ENCODE peak calls at places on chromosome 3, in ten cellular contexts. K is neuronal stem cell; S is IMR-90; J is SJSA1; T is Panc1; Z is CD4-positive, CD25-positive, alpha-beta regulatory T cell; D is sigmoid colon; A is colonic mucosa; P is heart left ventricle; R is GM23338. W is an unnamed sample.

GRCh38 chr3:23601020-23601822 is 204.5 kb upstream of the UBE2E1 start:
- DNase-seq in S (peak; percentile 35), Z (no peak), J (no peak), A (no peak), K (no peak), D (no peak), R (peak; percentile 16), T (no peak), P (no peak), W (no peak)

GRCh38 chr3:168322941-168323340 is 227.2 kb upstream of the GOLIM4 start:
- DNase-seq in P (no peak), K (no peak), T (no peak), S (peak; percentile 50), R (no peak), D (no peak), J (no peak), A (no peak), Z (no peak), W (no peak)

GRCh38 chr3:58200846-58201355 is 9.9 kb downstream of the DNASE1L3 start:
- DNase-seq in A (no peak), Z (no peak), K (no peak), P (no peak), J (no peak), D (no peak), S (no peak), T (no peak), R (no peak), W (no peak)

GRCh38 chr3:127682576-127682975 is 9.8 kb downstream of the ABTB1 start:
- DNase-seq in A (no peak), Z (no peak), T (no peak), D (peak; percentile 47), P (no peak), K (no peak), S (no peak), J (no peak), R (peak; percentile 63), W (peak; percentile 40)

GRCh38 chr3:187783098-187783497 is 37.8 kb upstream of the BCL6 start:
- DNase-seq in K (no peak), P (peak; percentile 41), D (peak; percentile 81), T (no peak), R (no peak), S (peak; percentile 97), J (peak; percentile 29), A (no peak), Z (no peak), W (no peak)

GRCh38 chr3:141769171-141769894 is 6.1 kb downstream of the GRK7 start:
- DNase-seq in K (no peak), R (no peak), P (no peak), T (no peak), Z (no peak), A (peak; percentile 38), S (peak; percentile 31), D (no peak), J (peak; percentile 53), W (no peak)

GRCh38 chr3:102511168-102511567 is 76.4 kb downstream of the ZPLD1 start:
- DNase-seq in A (no peak), D (no peak), K (no peak), T (no peak), P (no peak), R (no peak), J (no peak), Z (no peak), S (no peak), W (no peak)

GRCh38 chr3:188234172-188234571 is 80.2 kb downstream of the LPP start:
- DNase-seq in R (no peak), D (no peak), Z (no peak), A (no peak), P (no peak), J (no peak), T (no peak), S (peak; percentile 76), K (no peak), W (no peak)

GRCh38 chr3:171028025-171028778 is 1.7 kb upstream of the SLC2A2 start:
- DNase-seq in T (no peak), D (peak; percentile 74), J (no peak), S (peak; percentile 92), P (peak; percentile 46), R (peak; percentile 87), Z (peak; percentile 7), K (peak; percentile 15), A (peak; percentile 31), W (no peak)

GRCh38 chr3:107740992-107741896 is 218.5 kb downstream of the BBX start:
- DNase-seq in K (no peak), J (peak; percentile 8), T (no peak), R (peak; percentile 51), Z (peak; percentile 33), P (no peak), A (no peak), S (peak; percentile 45), D (no peak), W (no peak)

GRCh38 chr3:195914648-195915473 is 6.5 kb upstream of the TNK2 start:
- DNase-seq in T (peak; percentile 88), D (peak; percentile 97), J (peak; percentile 62), P (peak; percentile 88), K (peak; percentile 92), S (peak; percentile 97), R (peak; percentile 99), Z (peak; percentile 90), A (peak; percentile 94), W (peak; percentile 97)

GRCh38 chr3:7546219-7546618 is 685.3 kb downstream of the GRM7 start:
- DNase-seq in T (no peak), Z (no peak), K (no peak), S (no peak), P (no peak), R (no peak), D (no peak), A (no peak), J (no peak), W (no peak)

GRCh38 chr3:9810357-9810726 is 280 bp downstream of the TTLL3 start:
- DNase-seq in S (no peak), K (no peak), R (peak; percentile 72), A (no peak), Z (no peak), P (no peak), T (no peak), J (no peak), D (no peak), W (no peak)

GRCh38 chr3:176798680-176799079 is 398.6 kb downstream of the TBL1XR1 start:
- DNase-seq in R (no peak), D (no peak), A (no peak), J (no peak), P (no peak), T (no peak), S (no peak), K (no peak), Z (no peak), W (no peak)
- H3K27ac ChIP-seq in R (no peak overlapping the region), D (no peak overlapping the region), A (peak overlapping the region; percentile 1), J (no peak overlapping the region), P (no peak overlapping the region), T (no peak overlapping the region), S (no peak overlapping the region), K (no peak overlapping the region), Z (no peak overlapping the region), W (no peak overlapping the region)

DNA sequence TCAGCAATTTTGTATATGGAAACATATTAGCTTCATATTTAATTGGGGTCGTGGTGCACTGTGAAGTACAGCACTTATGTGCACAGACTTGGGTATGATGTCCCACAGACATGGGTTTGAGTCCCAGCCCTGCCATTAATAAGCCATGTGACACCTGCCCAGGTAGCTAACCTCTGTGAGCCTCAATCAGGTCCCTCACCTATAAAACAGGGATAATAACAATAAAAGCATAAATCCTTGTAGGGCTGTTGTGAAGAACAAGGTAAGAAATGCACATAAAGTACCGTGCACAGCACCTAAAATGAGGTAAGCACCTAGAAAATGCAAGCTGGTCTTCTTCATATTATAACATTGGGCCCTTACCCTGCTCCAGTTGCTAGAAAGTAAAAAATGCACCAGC is 173.5 kb upstream of the WNT5A start:
- DNase-seq in Z (no peak), S (no peak), P (no peak), D (no peak), T (no peak), R (no peak), J (no peak), K (no peak), A (no peak), W (no peak)
- H3K4me1 ChIP-seq in Z (no peaks in the 10 kb centered on the region), S (peaks cover 2% of the 10 kb centered on the region), P (no peaks in the 10 kb centered on the region), D (no peaks in the 10 kb centered on the region), T (no peaks in the 10 kb centered on the region), R (peaks cover 49% of the 10 kb centered on the region), J (peaks cover 6% of the 10 kb centered on the region), K (peaks cover 2% of the 10 kb centered on the region), A (no peaks in the 10 kb centered on the region), W (no peaks in the 10 kb centered on the region)

GRCh38 chr3:30913176-30913575 is 18.7 kb upstream of the GADL1 start:
- DNase-seq in D (no peak), P (no peak), R (no peak), S (no peak), T (no peak), A (no peak), J (no peak), K (no peak), Z (no peak), W (no peak)
- H3K27ac ChIP-seq in D (no peak overlapping the region), P (no peak overlapping the region), R (no peak overlapping the region), S (no peak overlapping the region), T (no peak overlapping the region), A (no peak overlapping the region), J (no peak overlapping the region), K (no peak overlapping the region), Z (no peak overlapping the region), W (no peak overlapping the region)

GRCh38 chr3:159858650-159859049 is 130.0 kb upstream of the IL12A start:
- DNase-seq in T (no peak), K (no peak), P (no peak), A (no peak), J (no peak), S (no peak), R (no peak), Z (no peak), D (no peak), W (no peak)
- H3K4me1 ChIP-seq in T (peaks cover 23% of the 10 kb centered on the region), K (peaks cover 36% of the 10 kb centered on the region), P (peaks cover 13% of the 10 kb centered on the region), A (no peaks in the 10 kb centered on the region), J (peaks cover 26% of the 10 kb centered on the region), S (peaks cover 26% of the 10 kb centered on the region), R (peaks cover 17% of the 10 kb centered on the region), Z (no peaks in the 10 kb centered on the region), D (peaks cover 82% of the 10 kb centered on the region), W (peaks cover 81% of the 10 kb centered on the region)

GRCh38 chr3:81459733-81460132 is 301.7 kb downstream of the GBE1 start:
- DNase-seq in J (no peak), P (no peak), T (no peak), A (no peak), D (no peak), Z (no peak), R (no peak), S (no peak), K (no peak), W (no peak)
- H3K27ac ChIP-seq in J (no peak overlapping the region), P (no peak overlapping the region), T (no peak overlapping the region), A (no peak overlapping the region), D (no peak overlapping the region), Z (no peak overlapping the region), R (no peak overlapping the region), S (no peak overlapping the region), K (no peak overlapping the region), W (no peak overlapping the region)

W was measured in right atrium auricular region.